ENCODE peak calls at places on chromosomes 3 and 15, in six cellular contexts. P, L, U, K, I and S are unnamed samples.

GRCh38 chr3:133883657-133884546 is 11.8 kb downstream of the RAB6B start:
- DNase-seq in K (peak), U (no peak), P (no peak), L (no peak), I (no peak), S (no peak)

GRCh38 chr15:81419304-81419943 is 45.4 kb upstream of the TMC3 start:
- DNase-seq in L (no peak), K (no peak), U (no peak), P (no peak), I (peak), S (peak)

GRCh38 chr3:18423401-18424212 is 1.5 kb downstream of the SATB1 start:
- DNase-seq in K (no peak), L (peak), U (peak), I (peak), P (peak), S (no peak)

GRCh38 chr3:193905993-193906396 is 230.0 kb upstream of the HES1 start:
- DNase-seq in P (no peak), K (no peak), U (no peak), L (no peak), I (no peak), S (no peak)

GRCh38 chr3:39188271-39189149 is 3.9 kb downstream of the XIRP1 start:
- DNase-seq in K (no peak), P (no peak), L (no peak), U (no peak), I (no peak), S (no peak)

GRCh38 chr15:98231696-98232440 is 271.4 kb downstream of the ARRDC4 start:
- DNase-seq in U (no peak), K (no peak), L (no peak), I (no peak), P (no peak), S (no peak)

GRCh38 chr3:129936757-129937156 is 37.8 kb upstream of the TRH start:
- DNase-seq in U (peak), I (peak), L (peak), P (no peak), K (no peak), S (peak)

GRCh38 chr3:30285188-30286006 is 321.0 kb upstream of the TGFBR2 start:
- DNase-seq in L (no peak), K (no peak), U (no peak), P (no peak), I (no peak), S (no peak)

GRCh38 chr3:184733971-184734608 is 22.2 kb upstream of the MAGEF1 start:
- DNase-seq in K (no peak), U (no peak), L (peak), I (no peak), P (no peak), S (no peak)

GRCh38 chr3:62662680-62663079 is 212.5 kb downstream of the CADPS start:
- DNase-seq in L (no peak), P (no peak), U (no peak), I (no peak), K (no peak), S (no peak)

GRCh38 chr3:167575000-167575399 is 78.7 kb downstream of the WDR49 start:
- DNase-seq in U (no peak), K (no peak), I (no peak), P (no peak), L (no peak), S (no peak)

GRCh38 chr3:156175570-156175969 is 55.2 kb downstream of the KCNAB1 start:
- DNase-seq in U (peak), P (no peak), L (no peak), I (peak), K (no peak), S (no peak)

GRCh38 chr3:188088948-188089685 is 64.8 kb upstream of the LPP start:
- DNase-seq in K (peak), U (no peak), L (no peak), P (no peak), I (no peak), S (no peak)

GRCh38 chr3:105582015-105582414 is 215.3 kb downstream of the ALCAM start:
- DNase-seq in U (no peak), L (no peak), I (no peak), K (no peak), P (no peak), S (no peak)

GRCh38 chr3:61777483-61777882 is 216.1 kb downstream of the PTPRG start:
- DNase-seq in L (no peak), U (no peak), K (no peak), I (no peak), P (no peak), S (no peak)

GRCh38 chr3:73635254-73635653 is 10.5 kb upstream of the PDZRN3 start:
- DNase-seq in K (no peak), L (no peak), U (no peak), P (no peak), I (peak), S (no peak)

GRCh38 chr3:155809181-155809580 is 3.1 kb upstream of the C3orf33 start:
- DNase-seq in L (no peak), I (peak), K (no peak), U (peak), P (no peak), S (no peak)

GRCh38 chr3:179432021-179432420 is 19.2 kb downstream of the GNB4 start:
- DNase-seq in L (no peak), P (no peak), K (no peak), U (peak), I (no peak), S (no peak)

GRCh38 chr15:60751985-60752952 is 273.3 kb upstream of the ICE2 start:
- DNase-seq in I (peak), L (no peak), U (peak), K (no peak), P (no peak), S (peak)

GRCh38 chr15:64029633-64030032 is 16.7 kb downstream of the DAPK2 start:
- DNase-seq in P (no peak), L (no peak), U (no peak), K (no peak), I (no peak), S (no peak)

GRCh38 chr3:111859974-111860859 is 1.2 kb downstream of the PHLDB2 start:
- DNase-seq in K (peak), I (peak), U (peak), L (peak), P (peak), S (peak)

GRCh38 chr15:57680021-57680420 is 26.5 kb upstream of the POLR2M start:
- DNase-seq in K (no peak), P (no peak), I (peak), U (peak), L (no peak), S (no peak)

GRCh38 chr3:39350714-39351113 is 21.2 kb downstream of the CCR8 start:
- DNase-seq in K (no peak), P (no peak), L (no peak), I (no peak), U (no peak), S (no peak)

GRCh38 chr15:68364028-68364659 is 67.8 kb downstream of the ITGA11 start:
- DNase-seq in K (no peak), I (peak), P (no peak), U (peak), L (no peak), S (no peak)

GRCh38 chr3:105958237-105959000 is 89.6 kb upstream of the CBLB start:
- DNase-seq in P (no peak), L (no peak), I (no peak), K (no peak), U (no peak), S (no peak)

DNA sequence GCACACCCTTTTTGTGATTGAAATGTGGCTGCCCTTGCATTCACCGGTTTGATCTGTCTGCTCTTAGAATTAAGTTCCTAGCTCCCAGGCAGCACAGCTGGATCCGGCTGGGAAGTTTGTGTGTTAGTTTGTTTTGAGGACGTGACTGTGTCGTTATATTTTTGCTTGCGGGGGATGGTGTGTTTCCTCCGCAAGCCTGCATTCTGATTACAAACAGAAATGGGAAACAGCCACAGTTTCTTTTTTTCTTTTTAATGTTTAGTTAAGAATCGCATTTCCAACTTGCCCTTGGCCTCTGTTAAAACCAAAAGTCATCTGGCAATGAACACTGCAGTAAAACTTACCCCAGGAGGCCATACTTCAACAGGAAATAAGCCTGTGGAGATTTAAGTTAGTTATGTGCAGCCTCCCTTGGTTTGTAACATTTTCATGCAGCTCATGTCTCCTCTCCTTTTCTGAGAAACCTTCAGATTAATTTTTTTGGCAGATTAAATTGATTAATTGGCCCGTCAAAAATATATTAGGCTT is 890 bp downstream of the TMOD3 start:
- DNase-seq in I (peak), U (peak), P (no peak), K (no peak), L (no peak), S (no peak)
- H3K4me3 ChIP-seq in I (peak), U (peak), P (peak), K (peak), L (peak), S (peak)

DNA sequence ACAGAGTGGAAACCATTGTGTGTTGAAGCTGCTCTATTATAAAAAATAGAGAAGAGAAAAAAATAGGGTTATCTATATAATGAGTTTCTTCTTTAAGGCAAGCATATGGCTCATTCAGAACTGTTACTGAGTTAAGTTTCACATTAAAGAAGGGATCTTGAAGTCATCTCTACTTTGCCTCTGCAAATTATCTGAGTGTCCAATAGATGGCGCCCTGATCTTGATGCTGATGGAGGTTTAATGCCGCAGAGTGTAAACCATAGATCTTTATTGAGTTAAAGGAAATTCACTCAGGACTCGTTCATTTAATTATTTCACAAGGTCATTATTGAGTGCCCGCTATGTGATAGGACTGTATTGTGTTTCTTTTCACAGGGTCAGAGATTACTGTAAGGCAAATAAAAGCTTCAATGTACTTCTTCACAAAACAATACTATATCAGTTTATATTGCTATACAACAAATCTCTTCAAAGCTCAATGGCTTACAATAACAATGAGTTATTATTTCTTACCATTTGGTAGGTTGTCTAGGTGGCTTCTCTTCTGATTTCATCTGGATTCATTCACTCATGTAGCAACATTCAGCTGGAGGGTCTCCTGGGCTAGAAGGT is 171.4 kb downstream of the NSUN3 start:
- DNase-seq in L (no peak), P (no peak), I (peak), K (no peak), U (peak), S (peak)
- TF ChIP-seq CTCF in L (peak), P (peak), I (peak), K (no peak), U (peak), S (peak)

DNA sequence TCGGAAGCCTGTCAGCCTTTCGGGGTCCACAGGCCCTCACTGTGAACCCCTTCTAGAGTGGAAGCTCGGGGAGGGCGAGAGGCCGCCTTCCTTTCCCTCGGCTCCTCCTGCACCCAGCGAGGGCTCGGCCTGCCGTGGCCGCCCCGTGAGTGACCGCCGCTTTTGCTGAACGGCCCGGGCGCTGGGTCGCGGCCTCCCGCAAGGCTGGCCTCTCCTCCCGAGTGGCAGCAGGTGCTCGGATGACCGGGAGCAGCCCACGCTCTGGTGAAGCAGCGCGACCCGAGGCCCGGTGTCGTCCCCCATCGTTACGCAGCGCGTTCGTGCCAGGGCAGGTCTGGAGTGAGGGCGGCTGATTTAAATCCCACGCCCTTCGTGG is 53.8 kb downstream of the LRRK1 start:
- DNase-seq in U (no peak), I (no peak), K (no peak), L (no peak), P (no peak), S (no peak)
- H3K4me3 ChIP-seq in U (no peak), I (no peak), K (peak), L (peak), P (peak), S (peak)

DNA sequence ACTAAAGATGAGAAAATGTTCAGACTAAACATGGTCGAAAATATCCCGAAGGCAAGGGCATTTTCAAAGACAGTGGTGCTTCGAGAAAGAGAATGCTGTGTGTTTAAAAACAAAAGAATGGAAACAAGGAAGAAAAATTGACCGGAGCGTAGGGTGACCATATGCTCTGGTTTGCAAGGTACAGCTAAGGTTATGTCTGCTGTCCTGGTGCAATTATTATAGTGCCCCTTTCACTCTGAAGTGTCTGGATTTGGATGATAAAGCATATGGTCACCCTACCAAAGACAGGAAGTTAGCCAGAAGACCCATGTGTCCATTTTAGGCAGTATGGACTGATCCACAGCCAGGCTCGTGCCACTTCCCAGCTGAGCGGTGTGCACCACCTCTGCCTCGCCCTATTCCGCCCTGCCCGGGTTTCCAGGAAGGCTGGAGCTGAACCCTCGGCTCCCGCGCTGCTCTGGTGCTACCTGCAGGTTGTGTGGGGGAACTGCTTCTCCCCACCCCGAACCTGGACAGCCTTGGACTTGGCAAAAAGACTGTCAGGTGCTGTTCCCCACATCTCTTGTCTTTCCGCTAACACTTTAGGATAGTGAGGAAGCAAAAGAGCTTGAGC is 25.2 kb downstream of the GOLGA6D start:
- DNase-seq in I (no peak), U (peak), K (no peak), P (no peak), L (no peak), S (no peak)
- TF ChIP-seq CTCF in I (peak), U (peak), K (no peak), P (no peak), L (peak), S (peak)

GRCh38 chr15:39345176-39345575 is 235.7 kb upstream of the THBS1 start:
- DNase-seq in K (no peak), I (no peak), U (no peak), P (no peak), L (no peak), S (no peak)
- H3K4me3 ChIP-seq in K (no peak), I (no peak), U (no peak), P (no peak), L (no peak), S (no peak)

GRCh38 chr3:141795311-141795710 is 32.1 kb downstream of the GRK7 start:
- DNase-seq in U (no peak), L (no peak), P (no peak), I (no peak), K (no peak), S (no peak)

GRCh38 chr3:141792495-141792894 is 29.3 kb downstream of the GRK7 start:
- DNase-seq in I (no peak), K (no peak), P (no peak), L (no peak), U (no peak), S (no peak)

GRCh38 chr3:141796436-141797166 is 33.4 kb downstream of the GRK7 start:
- DNase-seq in P (no peak), I (no peak), U (peak), L (peak), K (no peak), S (peak)

GRCh38 chr3:141795719-141796435 is 32.7 kb downstream of the GRK7 start:
- DNase-seq in K (no peak), L (peak), I (no peak), P (peak), U (peak), S (no peak)

GRCh38 chr3:141793476-141794260 is 30.5 kb downstream of the GRK7 start:
- DNase-seq in U (no peak), I (no peak), K (no peak), L (no peak), P (no peak), S (no peak)
- TF ChIP-seq CTCF in U (no peak), I (no peak), K (no peak), L (no peak), P (no peak), S (peak)

GRCh38 chr15:24772256-24772655 is 96.7 kb downstream of the NPAP1 start:
- DNase-seq in L (no peak), K (no peak), P (no peak), U (no peak), I (no peak), S (no peak)
- H3K4me3 ChIP-seq in L (no peak), K (peak), P (peak), U (peak), I (no peak), S (peak)